ENCODE peak calls at places on chromosomes 11 and 22, in six cellular contexts. One of them, this sample, is unnamed.

GRCh38 chr11:86676533-86677154 is 4.2 kb upstream of the ME3 start:
- DNase-seq in suprapubic skin: no peak
- DNase-seq in AG04450: no peak
- DNase-seq in Caco-2: peak
- DNase-seq in fibroblast of the aortic adventitia: no peak
- DNase-seq in dorsolateral prefrontal cortex: no peak
- DNase-seq in this sample: no peak

GRCh38 chr22:29825578-29825977 is 12.5 kb downstream of the ASCC2 start:
- DNase-seq in suprapubic skin: no peak
- DNase-seq in AG04450: no peak
- DNase-seq in Caco-2: no peak
- DNase-seq in fibroblast of the aortic adventitia: no peak
- DNase-seq in dorsolateral prefrontal cortex: no peak
- DNase-seq in this sample: no peak

GRCh38 chr22:50274311-50274710 is 4.1 kb upstream of the MAPK11 start:
- DNase-seq in suprapubic skin: no peak
- DNase-seq in AG04450: no peak
- DNase-seq in Caco-2: no peak
- DNase-seq in fibroblast of the aortic adventitia: peak
- DNase-seq in dorsolateral prefrontal cortex: peak
- DNase-seq in this sample: no peak

GRCh38 chr11:11279956-11280689 is 72.9 kb downstream of the CSNK2A3 start:
- DNase-seq in suprapubic skin: no peak
- DNase-seq in AG04450: peak
- DNase-seq in Caco-2: no peak
- DNase-seq in fibroblast of the aortic adventitia: no peak
- DNase-seq in dorsolateral prefrontal cortex: no peak
- DNase-seq in this sample: no peak

GRCh38 chr22:25566812-25567211 is 2.3 kb downstream of the GRK3 start:
- DNase-seq in suprapubic skin: no peak
- DNase-seq in AG04450: no peak
- DNase-seq in Caco-2: no peak
- DNase-seq in fibroblast of the aortic adventitia: no peak
- DNase-seq in dorsolateral prefrontal cortex: no peak
- DNase-seq in this sample: no peak

GRCh38 chr11:134289789-134290188 is 13.6 kb downstream of the GLB1L3 start:
- DNase-seq in suprapubic skin: no peak
- DNase-seq in AG04450: no peak
- DNase-seq in Caco-2: no peak
- DNase-seq in fibroblast of the aortic adventitia: no peak
- DNase-seq in dorsolateral prefrontal cortex: no peak
- DNase-seq in this sample: no peak

GRCh38 chr11:91796999-91797398 is 427.6 kb upstream of the FAT3 start:
- DNase-seq in suprapubic skin: no peak
- DNase-seq in AG04450: no peak
- DNase-seq in Caco-2: no peak
- DNase-seq in fibroblast of the aortic adventitia: no peak
- DNase-seq in dorsolateral prefrontal cortex: no peak
- DNase-seq in this sample: no peak

GRCh38 chr11:13384837-13385417 is 78.1 kb downstream of the BTBD10 start:
- DNase-seq in suprapubic skin: no peak
- DNase-seq in AG04450: peak
- DNase-seq in Caco-2: no peak
- DNase-seq in fibroblast of the aortic adventitia: peak
- DNase-seq in dorsolateral prefrontal cortex: no peak
- DNase-seq in this sample: peak

GRCh38 chr11:28146123-28146751 is 38.0 kb downstream of the METTL15 start:
- DNase-seq in suprapubic skin: no peak
- DNase-seq in AG04450: peak
- DNase-seq in Caco-2: no peak
- DNase-seq in fibroblast of the aortic adventitia: peak
- DNase-seq in dorsolateral prefrontal cortex: no peak
- DNase-seq in this sample: peak

GRCh38 chr11:124320097-124320496 is at the start of gene OR8D2:
- DNase-seq in suprapubic skin: no peak
- DNase-seq in AG04450: no peak
- DNase-seq in Caco-2: no peak
- DNase-seq in fibroblast of the aortic adventitia: no peak
- DNase-seq in dorsolateral prefrontal cortex: no peak
- DNase-seq in this sample: no peak

GRCh38 chr11:71355266-71355665 is 92.9 kb downstream of the DHCR7 start:
- DNase-seq in suprapubic skin: no peak
- DNase-seq in AG04450: no peak
- DNase-seq in Caco-2: no peak
- DNase-seq in fibroblast of the aortic adventitia: peak
- DNase-seq in dorsolateral prefrontal cortex: no peak
- DNase-seq in this sample: no peak

GRCh38 chr22:46076651-46077339 is 73.5 kb upstream of the PPARA start:
- DNase-seq in suprapubic skin: peak
- DNase-seq in AG04450: no peak
- DNase-seq in Caco-2: peak
- DNase-seq in fibroblast of the aortic adventitia: peak
- DNase-seq in dorsolateral prefrontal cortex: no peak
- DNase-seq in this sample: peak

GRCh38 chr11:120062561-120062930 is 75.4 kb downstream of the TRIM29 start:
- DNase-seq in suprapubic skin: peak
- DNase-seq in AG04450: no peak
- DNase-seq in Caco-2: no peak
- DNase-seq in fibroblast of the aortic adventitia: no peak
- DNase-seq in dorsolateral prefrontal cortex: no peak
- DNase-seq in this sample: no peak

GRCh38 chr11:120060512-120060911 is 77.4 kb downstream of the TRIM29 start:
- DNase-seq in suprapubic skin: peak
- DNase-seq in AG04450: no peak
- DNase-seq in Caco-2: no peak
- DNase-seq in fibroblast of the aortic adventitia: no peak
- DNase-seq in dorsolateral prefrontal cortex: no peak
- DNase-seq in this sample: no peak

GRCh38 chr11:120063686-120064340 is 74.1 kb downstream of the TRIM29 start:
- DNase-seq in suprapubic skin: peak
- DNase-seq in AG04450: no peak
- DNase-seq in Caco-2: no peak
- DNase-seq in fibroblast of the aortic adventitia: no peak
- DNase-seq in dorsolateral prefrontal cortex: no peak
- DNase-seq in this sample: no peak

GRCh38 chr11:120061036-120061760 is 76.7 kb downstream of the TRIM29 start:
- DNase-seq in suprapubic skin: peak
- DNase-seq in AG04450: no peak
- DNase-seq in Caco-2: no peak
- DNase-seq in fibroblast of the aortic adventitia: peak
- DNase-seq in dorsolateral prefrontal cortex: no peak
- DNase-seq in this sample: no peak

GRCh38 chr11:120061761-120062560 is 76.0 kb downstream of the TRIM29 start:
- DNase-seq in suprapubic skin: peak
- DNase-seq in AG04450: no peak
- DNase-seq in Caco-2: peak
- DNase-seq in fibroblast of the aortic adventitia: peak
- DNase-seq in dorsolateral prefrontal cortex: no peak
- DNase-seq in this sample: peak
- TF ChIP-seq CTCF in suprapubic skin: no peak
- TF ChIP-seq CTCF in AG04450: no peak
- TF ChIP-seq CTCF in Caco-2: no peak
- TF ChIP-seq CTCF in fibroblast of the aortic adventitia: no peak
- TF ChIP-seq CTCF in dorsolateral prefrontal cortex: peak
- TF ChIP-seq CTCF in this sample: no peak

DNA sequence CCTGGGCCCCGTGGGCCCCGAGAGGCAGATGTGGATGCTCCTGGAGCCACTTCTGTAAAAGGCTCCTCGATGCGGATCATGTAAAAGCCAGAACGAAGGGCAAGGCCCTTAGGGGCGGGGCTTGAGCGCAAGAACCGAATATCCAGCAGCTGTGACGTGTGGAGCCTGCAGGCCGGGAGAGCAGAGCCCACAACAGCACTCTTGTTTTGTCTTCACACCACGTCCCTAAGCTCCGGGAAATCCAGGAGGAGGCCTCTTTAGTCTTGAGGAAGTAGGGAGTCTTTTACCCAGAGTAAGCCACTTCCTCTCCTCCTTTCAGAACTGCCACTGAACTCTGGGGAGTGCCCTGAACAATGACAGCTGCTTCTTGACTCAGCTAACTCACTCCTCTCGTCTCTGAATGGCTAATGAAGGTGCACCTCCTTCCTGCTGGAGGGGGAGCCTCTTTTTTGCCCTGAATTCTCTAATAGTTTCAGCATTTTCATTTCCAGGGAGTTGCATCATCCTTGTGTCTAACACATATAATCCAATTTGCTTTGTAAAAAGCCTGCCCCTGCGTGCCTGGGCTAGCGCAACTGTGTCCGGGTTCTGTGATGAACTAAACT is 12.5 kb downstream of the L3MBTL2 start:
- DNase-seq in suprapubic skin: peak
- DNase-seq in AG04450: peak
- DNase-seq in Caco-2: no peak
- DNase-seq in fibroblast of the aortic adventitia: peak
- DNase-seq in dorsolateral prefrontal cortex: no peak
- DNase-seq in this sample: peak
- H3K4me3 ChIP-seq in suprapubic skin: peak
- H3K4me3 ChIP-seq in AG04450: peak
- H3K4me3 ChIP-seq in Caco-2: no peak
- H3K4me3 ChIP-seq in fibroblast of the aortic adventitia: peak
- H3K4me3 ChIP-seq in dorsolateral prefrontal cortex: peak
- H3K4me3 ChIP-seq in this sample: no peak

GRCh38 chr11:67160872-67161783 is 42.1 kb downstream of the KDM2A start:
- DNase-seq in suprapubic skin: no peak
- DNase-seq in AG04450: no peak
- DNase-seq in Caco-2: no peak
- DNase-seq in fibroblast of the aortic adventitia: no peak
- DNase-seq in dorsolateral prefrontal cortex: no peak
- DNase-seq in this sample: no peak
- TF ChIP-seq CTCF in suprapubic skin: no peak
- TF ChIP-seq CTCF in AG04450: no peak
- TF ChIP-seq CTCF in Caco-2: peak
- TF ChIP-seq CTCF in fibroblast of the aortic adventitia: no peak
- TF ChIP-seq CTCF in dorsolateral prefrontal cortex: no peak
- TF ChIP-seq CTCF in this sample: no peak

DNA sequence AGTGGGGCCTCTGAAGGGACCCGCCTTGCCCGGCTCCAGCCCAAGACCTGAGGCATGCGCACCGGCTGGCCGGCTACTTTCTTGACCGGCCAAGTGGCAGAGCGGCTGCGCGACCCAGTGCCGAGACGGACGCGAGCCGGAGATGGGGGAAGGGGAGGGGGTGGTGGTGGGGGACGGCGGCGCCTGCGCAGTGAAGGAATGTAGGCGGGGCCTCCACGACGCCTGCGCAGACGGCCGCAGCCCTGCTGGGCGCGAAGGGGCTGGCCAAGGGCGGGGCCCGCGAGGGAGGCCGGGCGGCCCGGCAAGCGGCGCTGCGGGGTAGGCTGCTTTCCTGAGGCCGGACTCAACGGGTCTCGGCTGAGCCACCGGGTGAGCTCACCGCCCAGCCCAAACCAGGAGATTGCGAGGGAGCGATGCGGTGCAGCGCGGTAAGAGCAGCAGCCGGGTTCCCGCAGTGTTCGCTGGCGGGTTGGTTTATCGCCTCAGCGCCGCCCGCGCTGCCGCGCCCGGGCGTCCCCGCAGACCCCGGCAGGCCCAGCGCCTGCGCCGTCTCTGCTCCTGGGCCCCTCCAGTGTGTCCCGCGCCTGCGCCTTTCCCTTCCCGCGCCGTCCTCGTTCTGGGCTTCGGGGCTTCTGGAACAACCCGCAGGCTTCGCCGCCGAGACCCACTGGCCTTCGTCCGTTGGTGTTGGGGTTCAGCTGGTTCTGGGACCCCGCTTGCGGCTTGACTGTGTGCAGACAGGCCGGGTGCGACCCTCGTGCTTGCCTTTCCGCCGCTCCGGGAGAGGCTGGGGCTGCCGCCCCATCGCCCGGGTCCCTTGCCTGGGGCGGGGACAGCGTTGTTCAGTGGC is at the start of gene SPECC1L:
- DNase-seq in suprapubic skin: peak
- DNase-seq in AG04450: peak
- DNase-seq in Caco-2: peak
- DNase-seq in fibroblast of the aortic adventitia: peak
- DNase-seq in dorsolateral prefrontal cortex: peak
- DNase-seq in this sample: no peak
- H3K4me3 ChIP-seq in suprapubic skin: peak
- H3K4me3 ChIP-seq in AG04450: peak
- H3K4me3 ChIP-seq in Caco-2: peak
- H3K4me3 ChIP-seq in fibroblast of the aortic adventitia: peak
- H3K4me3 ChIP-seq in dorsolateral prefrontal cortex: peak
- H3K4me3 ChIP-seq in this sample: peak